ENCODE peak calls at places on chromosomes 2 and 18, in seven cellular contexts. One of them, this sample, is unnamed.

GRCh38 chr2:221572821-221573429 is 821 bp upstream of the EPHA4 start:
- DNase-seq in astrocyte of the spinal cord: peak; percentile 61
- DNase-seq in uterus: peak; percentile 36
- DNase-seq in neural progenitor cell: peak; percentile 82
- DNase-seq in adrenal gland: peak; percentile 56
- DNase-seq in PC-9: no peak
- DNase-seq in AG10803: peak; percentile 33
- DNase-seq in this sample: peak; percentile 34

GRCh38 chr2:141027221-141027620 is 1103.6 kb downstream of the LRP1B start:
- DNase-seq in astrocyte of the spinal cord: no peak
- DNase-seq in uterus: no peak
- DNase-seq in neural progenitor cell: no peak
- DNase-seq in adrenal gland: no peak
- DNase-seq in PC-9: no peak
- DNase-seq in AG10803: no peak
- DNase-seq in this sample: peak; percentile 42

GRCh38 chr2:172106128-172106961 is 3.6 kb upstream of the DLX2 start:
- DNase-seq in astrocyte of the spinal cord: no peak
- DNase-seq in uterus: no peak
- DNase-seq in neural progenitor cell: peak; percentile 82
- DNase-seq in adrenal gland: no peak
- DNase-seq in PC-9: no peak
- DNase-seq in AG10803: peak; percentile 59
- DNase-seq in this sample: no peak

GRCh38 chr2:161946489-161947107 is 127.4 kb downstream of the DPP4 start:
- DNase-seq in astrocyte of the spinal cord: peak; percentile 48
- DNase-seq in uterus: no peak
- DNase-seq in neural progenitor cell: peak; percentile 9
- DNase-seq in adrenal gland: no peak
- DNase-seq in PC-9: no peak
- DNase-seq in AG10803: peak; percentile 29
- DNase-seq in this sample: peak; percentile 56

GRCh38 chr2:9160732-9161131 is 45.9 kb upstream of the ASAP2 start:
- DNase-seq in astrocyte of the spinal cord: no peak
- DNase-seq in uterus: no peak
- DNase-seq in neural progenitor cell: peak; percentile 42
- DNase-seq in adrenal gland: no peak
- DNase-seq in PC-9: no peak
- DNase-seq in AG10803: no peak
- DNase-seq in this sample: no peak

GRCh38 chr18:21109936-21110666 is 1.5 kb downstream of the ROCK1 start:
- DNase-seq in astrocyte of the spinal cord: no peak
- DNase-seq in uterus: no peak
- DNase-seq in neural progenitor cell: no peak
- DNase-seq in adrenal gland: no peak
- DNase-seq in PC-9: no peak
- DNase-seq in AG10803: no peak
- DNase-seq in this sample: no peak

GRCh38 chr2:10889741-10890215 is 22.0 kb upstream of the KCNF1 start:
- DNase-seq in astrocyte of the spinal cord: no peak
- DNase-seq in uterus: no peak
- DNase-seq in neural progenitor cell: no peak
- DNase-seq in adrenal gland: no peak
- DNase-seq in PC-9: no peak
- DNase-seq in AG10803: no peak
- DNase-seq in this sample: no peak

GRCh38 chr18:34592961-34593382 is 117.1 kb upstream of the DTNA start:
- DNase-seq in astrocyte of the spinal cord: peak; percentile 85
- DNase-seq in uterus: peak; percentile 21
- DNase-seq in neural progenitor cell: peak; percentile 50
- DNase-seq in adrenal gland: peak; percentile 68
- DNase-seq in PC-9: no peak
- DNase-seq in AG10803: peak; percentile 51
- DNase-seq in this sample: peak; percentile 65

GRCh38 chr2:105734762-105735538 is 9.8 kb upstream of the NCK2 start:
- DNase-seq in astrocyte of the spinal cord: peak; percentile 75
- DNase-seq in uterus: no peak
- DNase-seq in neural progenitor cell: no peak
- DNase-seq in adrenal gland: no peak
- DNase-seq in PC-9: no peak
- DNase-seq in AG10803: peak; percentile 83
- DNase-seq in this sample: peak; percentile 81

GRCh38 chr2:239157269-239157668 is 243.6 kb downstream of the HDAC4 start:
- DNase-seq in astrocyte of the spinal cord: no peak
- DNase-seq in uterus: peak; percentile 14
- DNase-seq in neural progenitor cell: no peak
- DNase-seq in adrenal gland: no peak
- DNase-seq in PC-9: no peak
- DNase-seq in AG10803: no peak
- DNase-seq in this sample: no peak

GRCh38 chr2:236512902-236513433 is 56.7 kb upstream of the ACKR3 start:
- DNase-seq in astrocyte of the spinal cord: peak; percentile 58
- DNase-seq in uterus: peak; percentile 37
- DNase-seq in neural progenitor cell: peak; percentile 71
- DNase-seq in adrenal gland: peak; percentile 52
- DNase-seq in PC-9: peak; percentile 33
- DNase-seq in AG10803: peak; percentile 48
- DNase-seq in this sample: peak; percentile 57

GRCh38 chr2:10433948-10434884 is 13.9 kb downstream of the ODC1 start:
- DNase-seq in astrocyte of the spinal cord: no peak
- DNase-seq in uterus: no peak
- DNase-seq in neural progenitor cell: peak; percentile 53
- DNase-seq in adrenal gland: no peak
- DNase-seq in PC-9: no peak
- DNase-seq in AG10803: no peak
- DNase-seq in this sample: no peak

DNA sequence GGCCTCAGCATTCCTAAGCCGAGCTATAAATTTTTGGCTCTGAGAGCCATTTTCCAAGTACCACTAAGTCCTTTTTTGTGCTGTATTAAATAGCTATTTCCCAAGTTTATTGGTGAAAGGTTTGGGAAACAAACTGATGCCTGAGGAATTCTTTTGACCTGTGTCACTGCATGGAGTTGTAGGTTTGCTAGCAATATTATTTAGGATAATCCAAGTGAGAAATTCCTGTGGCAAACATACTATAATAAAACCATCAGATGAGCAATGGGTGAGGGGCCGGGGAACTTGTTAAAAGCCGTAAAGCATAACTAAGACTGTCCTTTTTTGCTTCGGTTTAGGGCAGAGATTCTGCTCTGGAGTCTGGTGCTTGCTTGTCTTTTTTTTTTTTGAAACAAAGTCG is 28.4 kb downstream of the ARHGAP28 start:
- DNase-seq in astrocyte of the spinal cord: peak; percentile 58
- DNase-seq in uterus: no peak
- DNase-seq in neural progenitor cell: no peak
- DNase-seq in adrenal gland: no peak
- DNase-seq in PC-9: no peak
- DNase-seq in AG10803: peak; percentile 77
- DNase-seq in this sample: no peak
- H3K4me3 ChIP-seq in astrocyte of the spinal cord: no peak overlapping the region
- H3K4me3 ChIP-seq in uterus: no peak overlapping the region
- H3K4me3 ChIP-seq in neural progenitor cell: no peak overlapping the region
- H3K4me3 ChIP-seq in adrenal gland: no peak overlapping the region
- H3K4me3 ChIP-seq in PC-9: no peak overlapping the region
- H3K4me3 ChIP-seq in AG10803: no peak overlapping the region
- H3K4me3 ChIP-seq in this sample: no peak overlapping the region

DNA sequence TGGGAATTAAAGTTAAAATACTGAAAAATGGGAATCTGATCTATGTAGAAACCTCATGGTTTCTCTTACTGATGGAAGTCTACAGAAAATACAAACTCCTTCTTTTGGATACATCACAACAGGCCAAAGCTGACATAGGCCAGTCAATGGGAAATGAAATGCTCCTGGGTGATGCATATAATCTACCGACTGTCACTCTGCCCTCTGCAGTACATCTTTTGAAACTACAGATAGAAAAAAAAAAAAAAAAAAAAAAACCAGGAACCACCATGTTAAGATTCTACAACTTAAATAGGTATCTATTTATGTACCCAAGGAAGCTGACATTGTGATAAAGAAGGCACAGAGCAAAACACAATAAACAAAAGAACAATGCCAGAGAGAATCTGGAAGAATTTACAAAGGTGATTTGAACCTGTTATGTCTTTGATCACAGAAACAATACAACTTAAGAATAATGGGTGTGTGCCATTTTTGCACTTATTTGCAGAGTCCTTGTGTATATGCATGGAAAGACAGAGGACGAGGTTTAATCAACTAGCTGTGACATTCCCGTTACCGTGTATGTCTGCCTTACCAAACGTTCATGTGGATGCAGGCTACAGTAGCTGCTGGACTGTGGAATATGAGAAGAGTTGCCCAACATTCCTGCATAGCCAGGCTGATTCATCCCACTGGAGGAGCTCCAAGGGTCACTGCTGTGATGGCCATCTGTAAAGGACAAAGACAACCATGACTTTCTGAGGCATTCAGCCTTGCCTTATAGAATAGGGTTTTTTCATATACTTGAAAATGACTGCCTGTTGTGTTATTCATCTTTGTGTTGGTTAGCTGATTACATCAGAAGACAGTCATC is 312.7 kb downstream of the TCF4 start:
- DNase-seq in astrocyte of the spinal cord: peak; percentile 77
- DNase-seq in uterus: peak; percentile 28
- DNase-seq in neural progenitor cell: no peak
- DNase-seq in adrenal gland: peak; percentile 86
- DNase-seq in PC-9: peak; percentile 38
- DNase-seq in AG10803: peak; percentile 89
- DNase-seq in this sample: peak; percentile 82
- TF ChIP-seq CTCF in astrocyte of the spinal cord: peak; percentile 25
- TF ChIP-seq CTCF in uterus: no peak
- TF ChIP-seq CTCF in neural progenitor cell: peak; percentile 45
- TF ChIP-seq CTCF in adrenal gland: peak; percentile 36
- TF ChIP-seq CTCF in PC-9: peak; percentile 26
- TF ChIP-seq CTCF in AG10803: peak; percentile 30
- TF ChIP-seq CTCF in this sample: peak; percentile 21

GRCh38 chr2:235390816-235391194 is 103.0 kb upstream of the AGAP1 start:
- DNase-seq in astrocyte of the spinal cord: no peak
- DNase-seq in uterus: no peak
- DNase-seq in neural progenitor cell: no peak
- DNase-seq in adrenal gland: no peak
- DNase-seq in PC-9: no peak
- DNase-seq in AG10803: no peak
- DNase-seq in this sample: no peak
- H3K4me3 ChIP-seq in astrocyte of the spinal cord: no peak overlapping the region
- H3K4me3 ChIP-seq in uterus: no peak overlapping the region
- H3K4me3 ChIP-seq in neural progenitor cell: no peak overlapping the region
- H3K4me3 ChIP-seq in adrenal gland: no peak overlapping the region
- H3K4me3 ChIP-seq in PC-9: no peak overlapping the region
- H3K4me3 ChIP-seq in AG10803: no peak overlapping the region
- H3K4me3 ChIP-seq in this sample: no peak overlapping the region

DNA sequence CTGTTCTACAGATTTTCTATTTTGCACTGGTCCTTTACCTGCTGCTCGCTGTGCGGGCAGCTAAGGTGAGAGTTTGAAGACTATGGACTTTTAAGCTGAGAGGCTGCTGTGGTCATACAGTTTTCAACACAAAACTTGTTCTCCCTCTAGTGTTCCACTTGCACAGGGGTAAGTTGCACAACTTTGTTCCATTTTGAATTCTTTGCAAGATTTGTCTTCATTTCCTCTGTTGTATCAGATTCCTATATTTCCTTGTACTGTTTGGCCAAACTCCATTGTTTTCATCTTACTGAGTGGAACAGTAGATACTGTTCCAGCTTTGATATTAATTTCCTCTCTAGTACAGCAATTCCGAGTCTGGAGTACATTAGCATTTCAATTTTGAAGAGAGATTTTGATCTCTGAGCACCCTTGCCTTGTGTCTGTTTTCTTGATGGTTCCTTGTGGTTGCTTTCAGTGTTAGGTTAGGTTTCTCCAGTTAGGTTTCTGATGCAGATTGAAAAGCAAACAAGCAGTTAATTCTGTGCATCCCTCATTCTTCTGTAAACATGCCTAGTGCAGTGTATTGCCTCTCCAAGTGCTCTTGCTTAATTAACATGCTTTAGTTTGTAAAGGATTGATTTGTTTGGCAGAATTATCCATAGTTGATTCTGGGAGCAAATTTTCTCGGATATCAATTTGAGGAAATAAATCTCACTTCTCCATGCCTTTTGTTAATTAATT is 188.8 kb downstream of the PTPRM start:
- DNase-seq in astrocyte of the spinal cord: no peak
- DNase-seq in uterus: no peak
- DNase-seq in neural progenitor cell: no peak
- DNase-seq in adrenal gland: no peak
- DNase-seq in PC-9: no peak
- DNase-seq in AG10803: peak; percentile 31
- DNase-seq in this sample: peak; percentile 71
- TF ChIP-seq CTCF in astrocyte of the spinal cord: peak; percentile 30
- TF ChIP-seq CTCF in uterus: peak; percentile 18
- TF ChIP-seq CTCF in neural progenitor cell: peak; percentile 35
- TF ChIP-seq CTCF in adrenal gland: peak; percentile 30
- TF ChIP-seq CTCF in PC-9: no peak
- TF ChIP-seq CTCF in AG10803: peak; percentile 60
- TF ChIP-seq CTCF in this sample: peak; percentile 61

GRCh38 chr2:98731709-98732349 is 897 bp upstream of the MGAT4A start:
- DNase-seq in astrocyte of the spinal cord: no peak
- DNase-seq in uterus: no peak
- DNase-seq in neural progenitor cell: no peak
- DNase-seq in adrenal gland: no peak
- DNase-seq in PC-9: no peak
- DNase-seq in AG10803: no peak
- DNase-seq in this sample: no peak

GRCh38 chr2:98730053-98730850 is 680 bp downstream of the MGAT4A start:
- DNase-seq in astrocyte of the spinal cord: no peak
- DNase-seq in uterus: peak; percentile 49
- DNase-seq in neural progenitor cell: peak; percentile 58
- DNase-seq in adrenal gland: peak; percentile 55
- DNase-seq in PC-9: peak; percentile 40
- DNase-seq in AG10803: no peak
- DNase-seq in this sample: no peak

GRCh38 chr2:98727758-98728718 is 2.9 kb downstream of the MGAT4A start:
- DNase-seq in astrocyte of the spinal cord: no peak
- DNase-seq in uterus: no peak
- DNase-seq in neural progenitor cell: no peak
- DNase-seq in adrenal gland: no peak
- DNase-seq in PC-9: no peak
- DNase-seq in AG10803: no peak
- DNase-seq in this sample: no peak

GRCh38 chr2:98730851-98731708 is at the start of gene MGAT4A:
- DNase-seq in astrocyte of the spinal cord: no peak
- DNase-seq in uterus: peak; percentile 63
- DNase-seq in neural progenitor cell: peak; percentile 88
- DNase-seq in adrenal gland: peak; percentile 83
- DNase-seq in PC-9: peak; percentile 75
- DNase-seq in AG10803: peak; percentile 11
- DNase-seq in this sample: peak; percentile 27

GRCh38 chr2:98729652-98730051 is 1.3 kb downstream of the MGAT4A start:
- DNase-seq in astrocyte of the spinal cord: no peak
- DNase-seq in uterus: no peak
- DNase-seq in neural progenitor cell: no peak
- DNase-seq in adrenal gland: no peak
- DNase-seq in PC-9: no peak
- DNase-seq in AG10803: no peak
- DNase-seq in this sample: no peak
- H3K4me3 ChIP-seq in astrocyte of the spinal cord: no peak overlapping the region
- H3K4me3 ChIP-seq in uterus: peak overlapping the region; percentile 47
- H3K4me3 ChIP-seq in neural progenitor cell: peak overlapping the region; percentile 71
- H3K4me3 ChIP-seq in adrenal gland: peak overlapping the region; percentile 84
- H3K4me3 ChIP-seq in PC-9: peak overlapping the region; percentile 81
- H3K4me3 ChIP-seq in AG10803: no peak overlapping the region
- H3K4me3 ChIP-seq in this sample: no peak overlapping the region

GRCh38 chr2:146677280-146677679 is 1167.5 kb upstream of the ACVR2A start:
- DNase-seq in astrocyte of the spinal cord: no peak
- DNase-seq in uterus: no peak
- DNase-seq in neural progenitor cell: no peak
- DNase-seq in adrenal gland: no peak
- DNase-seq in PC-9: no peak
- DNase-seq in AG10803: no peak
- DNase-seq in this sample: no peak
- TF ChIP-seq CTCF in astrocyte of the spinal cord: peak; percentile 20
- TF ChIP-seq CTCF in uterus: no peak
- TF ChIP-seq CTCF in neural progenitor cell: no peak
- TF ChIP-seq CTCF in adrenal gland: no peak
- TF ChIP-seq CTCF in PC-9: no peak
- TF ChIP-seq CTCF in AG10803: peak; percentile 19
- TF ChIP-seq CTCF in this sample: peak; percentile 34

This sample was measured in fibroblast of pulmonary artery.